ENCODE peak calls at places on chromosome 11, in six cellular contexts. D is mucosa of descending colon, M is neural progenitor cell, S is cardiac muscle cell, W is HepG2, Q is uterus. P is an unnamed sample.
A peak's percentile ranks its signal among the peaks of the same experiment; 100 is the strongest.

GRCh38 chr11:975824-976223 is 50.2 kb downstream of the AP2A2 start:
- DNase-seq in D (peak; percentile 37), M (peak; percentile 78), S (peak; percentile 67), W (peak; percentile 44), Q (no peak), P (no peak)

GRCh38 chr11:94855666-94856065 is 87.5 kb downstream of the AMOTL1 start:
- DNase-seq in D (no peak), M (no peak), S (peak; percentile 27), W (no peak), Q (no peak), P (no peak)

GRCh38 chr11:132142554-132142953 is 772.1 kb downstream of the NTM start:
- DNase-seq in D (no peak), M (no peak), S (no peak), W (no peak), Q (no peak), P (no peak)

GRCh38 chr11:2300290-2300935 is 1.3 kb downstream of the C11orf21 start:
- DNase-seq in D (peak; percentile 4), M (no peak), S (no peak), W (no peak), Q (no peak), P (no peak)

GRCh38 chr11:47948137-47948536 is 32.2 kb upstream of the PTPRJ start:
- DNase-seq in D (no peak), M (no peak), S (peak; percentile 25), W (no peak), Q (no peak), P (no peak)

GRCh38 chr11:122754553-122755322 is 83.6 kb upstream of the CRTAM start:
- DNase-seq in D (peak; percentile 21), M (peak; percentile 54), S (peak; percentile 41), W (peak; percentile 24), Q (no peak), P (no peak)

GRCh38 chr11:108369064-108369463 is 98.3 kb downstream of the C11orf65 start:
- DNase-seq in D (no peak), M (no peak), S (no peak), W (no peak), Q (no peak), P (no peak)

GRCh38 chr11:65290448-65291165 is 24.1 kb upstream of the CDC42EP2 start:
- DNase-seq in D (peak; percentile 81), M (no peak), S (peak; percentile 62), W (no peak), Q (peak; percentile 94), P (peak; percentile 97)

GRCh38 chr11:5923427-5923776 is 18.6 kb upstream of the OR56A3 start:
- DNase-seq in D (no peak), M (no peak), S (no peak), W (no peak), Q (no peak), P (no peak)

GRCh38 chr11:76604652-76605241 is 65.8 kb downstream of the LRRC32 start:
- DNase-seq in D (no peak), M (no peak), S (no peak), W (no peak), Q (peak; percentile 49), P (no peak)

GRCh38 chr11:6611092-6612007 is 666 bp downstream of the TAF10 start:
- DNase-seq in D (peak; percentile 52), M (peak; percentile 48), S (no peak), W (no peak), Q (peak; percentile 66), P (no peak)

GRCh38 chr11:60914620-60915249 is 777 bp downstream of the TMEM109 start:
- DNase-seq in D (peak; percentile 45), M (peak; percentile 60), S (peak; percentile 33), W (no peak), Q (peak; percentile 54), P (no peak)

GRCh38 chr11:88337342-88338222 is at the start of gene CTSC:
- DNase-seq in D (peak; percentile 98), M (peak; percentile 94), S (peak; percentile 96), W (peak; percentile 73), Q (peak; percentile 88), P (no peak)

GRCh38 chr11:104682241-104682640 is 216.0 kb downstream of the CASP12 start:
- DNase-seq in D (no peak), M (no peak), S (no peak), W (no peak), Q (no peak), P (no peak)

GRCh38 chr11:8033312-8033715 is 46.2 kb downstream of the EIF3F start:
- DNase-seq in D (peak; percentile 76), M (peak; percentile 86), S (peak; percentile 91), W (peak; percentile 40), Q (peak; percentile 88), P (no peak)

GRCh38 chr11:19587979-19588378 is 124.7 kb upstream of the NAV2 start:
- DNase-seq in D (no peak), M (no peak), S (no peak), W (no peak), Q (no peak), P (no peak)

GRCh38 chr11:19595499-19595839 is 117.2 kb upstream of the NAV2 start:
- DNase-seq in D (no peak), M (no peak), S (no peak), W (no peak), Q (no peak), P (no peak)

GRCh38 chr11:19594326-19594725 is 118.3 kb upstream of the NAV2 start:
- DNase-seq in D (no peak), M (no peak), S (no peak), W (no peak), Q (no peak), P (no peak)

GRCh38 chr11:19592842-19593241 is 119.8 kb upstream of the NAV2 start:
- DNase-seq in D (no peak), M (no peak), S (no peak), W (peak; percentile 3), Q (no peak), P (no peak)

GRCh38 chr11:19589567-19590260 is 122.9 kb upstream of the NAV2 start:
- DNase-seq in D (no peak), M (no peak), S (no peak), W (no peak), Q (no peak), P (no peak)
- H3K4me3 ChIP-seq in D (no peak overlapping the region), M (no peak overlapping the region), S (no peak overlapping the region), W (no peak overlapping the region), Q (no peak overlapping the region), P (no peak overlapping the region)

GRCh38 chr11:55726715-55727324 is 46.4 kb upstream of the OR5D13 start:
- DNase-seq in D (no peak), M (no peak), S (no peak), W (no peak), Q (no peak), P (no peak)
- TF ChIP-seq CTCF in D (no peak), M (no peak), S (no peak), W (no peak), Q (no peak), P (no peak)

GRCh38 chr11:20164152-20164551 is 3.9 kb upstream of the DBX1 start:
- DNase-seq in D (no peak), M (peak; percentile 31), S (no peak), W (no peak), Q (no peak), P (no peak)

GRCh38 chr11:20163778-20164133 is 3.5 kb upstream of the DBX1 start:
- DNase-seq in D (no peak), M (peak; percentile 78), S (peak; percentile 9), W (no peak), Q (no peak), P (no peak)

GRCh38 chr11:20161923-20162322 is 1.6 kb upstream of the DBX1 start:
- DNase-seq in D (no peak), M (peak; percentile 29), S (no peak), W (no peak), Q (no peak), P (no peak)

GRCh38 chr11:20162340-20162739 is 2.1 kb upstream of the DBX1 start:
- DNase-seq in D (no peak), M (peak; percentile 54), S (no peak), W (no peak), Q (no peak), P (no peak)

GRCh38 chr11:20162824-20163777 is 2.8 kb upstream of the DBX1 start:
- DNase-seq in D (no peak), M (peak; percentile 85), S (peak; percentile 75), W (no peak), Q (no peak), P (no peak)
- H3K4me3 ChIP-seq in D (no peak overlapping the region), M (peak overlapping the region; percentile 65), S (peak overlapping the region; percentile 29), W (no peak overlapping the region), Q (no peak overlapping the region), P (peak overlapping the region; percentile 27)

GRCh38 chr11:12485328-12485727 is 108.0 kb downstream of the PARVA start:
- DNase-seq in D (no peak), M (no peak), S (no peak), W (no peak), Q (no peak), P (no peak)

GRCh38 chr11:12482839-12483238 is 105.5 kb downstream of the PARVA start:
- DNase-seq in D (no peak), M (no peak), S (no peak), W (no peak), Q (no peak), P (no peak)

GRCh38 chr11:12483604-12484003 is 106.2 kb downstream of the PARVA start:
- DNase-seq in D (no peak), M (no peak), S (no peak), W (no peak), Q (no peak), P (no peak)

GRCh38 chr11:12478743-12479142 is 101.4 kb downstream of the PARVA start:
- DNase-seq in D (no peak), M (no peak), S (no peak), W (peak; percentile 19), Q (peak; percentile 31), P (no peak)

DNA sequence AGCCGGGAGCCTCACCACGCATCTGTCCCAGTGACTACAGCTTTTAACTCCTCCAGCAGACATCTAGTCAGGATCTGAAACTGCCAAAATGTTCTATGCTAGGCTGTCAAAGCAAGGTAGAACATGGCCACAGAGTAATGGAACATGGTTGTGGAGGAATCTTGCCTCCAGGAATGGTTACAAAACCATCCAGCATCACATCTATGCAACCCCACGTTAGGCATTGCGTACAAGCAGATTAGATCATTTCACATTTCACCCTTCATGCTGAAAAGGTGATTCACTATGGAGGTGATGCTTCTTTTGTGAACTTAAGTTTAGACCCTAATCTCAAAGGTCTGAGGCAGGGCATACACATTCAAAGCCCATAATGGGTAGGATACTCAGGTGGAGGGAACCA is 103.0 kb downstream of the PARVA start:
- DNase-seq in D (no peak), M (no peak), S (no peak), W (no peak), Q (no peak), P (no peak)
- TF ChIP-seq CTCF in D (no peak), M (no peak), S (no peak), W (no peak), Q (no peak), P (no peak)